ENCODE peak calls at places on chromosomes 3 and 15, in seven cellular contexts. R, N, W, P, T, E and L are unnamed samples.

GRCh38 chr3:109050591-109051167 is 67.3 kb downstream of the MORC1 start:
- DNase-seq in R (no peak), N (no peak), W (no peak), P (peak; percentile 39), T (no peak), E (peak; percentile 29), L (no peak)

GRCh38 chr15:74293021-74293810 is 57.1 kb downstream of the CCDC33 start:
- DNase-seq in R (no peak), N (no peak), W (no peak), P (no peak), T (no peak), E (no peak), L (no peak)

GRCh38 chr3:107117922-107118576 is 259.2 kb upstream of the CCDC54 start:
- DNase-seq in R (peak; percentile 60), N (peak; percentile 34), W (no peak), P (peak; percentile 86), T (no peak), E (peak; percentile 2), L (no peak)

GRCh38 chr3:147945968-147946519 is 536.9 kb downstream of the ZIC1 start:
- DNase-seq in R (peak; percentile 19), N (peak; percentile 33), W (no peak), P (peak; percentile 95), T (no peak), E (no peak), L (peak; percentile 17)

GRCh38 chr15:70152070-70152480 is 54.4 kb upstream of the TLE3 start:
- DNase-seq in R (no peak), N (peak; percentile 58), W (peak; percentile 86), P (no peak), T (no peak), E (no peak), L (no peak)

GRCh38 chr3:173397161-173398110 is at the start of gene NLGN1:
- DNase-seq in R (peak; percentile 62), N (peak; percentile 76), W (peak; percentile 85), P (peak; percentile 77), T (no peak), E (no peak), L (no peak)

GRCh38 chr3:13623101-13623654 is 74.3 kb downstream of the FBLN2 start:
- DNase-seq in R (no peak), N (no peak), W (peak; percentile 25), P (no peak), T (no peak), E (no peak), L (no peak)

GRCh38 chr3:99499235-99499798 is 139.1 kb upstream of the COL8A1 start:
- DNase-seq in R (peak; percentile 2), N (peak; percentile 40), W (no peak), P (peak; percentile 78), T (no peak), E (no peak), L (peak; percentile 16)

GRCh38 chr3:51670053-51670666 is 892 bp upstream of the TEX264 start:
- DNase-seq in R (no peak), N (no peak), W (no peak), P (no peak), T (no peak), E (no peak), L (no peak)

GRCh38 chr3:32818431-32819085 is 761 bp downstream of the TRIM71 start:
- DNase-seq in R (no peak), N (no peak), W (no peak), P (no peak), T (no peak), E (no peak), L (no peak)

GRCh38 chr3:133578548-133579191 is 5.2 kb downstream of the CDV3 start:
- DNase-seq in R (no peak), N (no peak), W (no peak), P (peak; percentile 67), T (no peak), E (no peak), L (no peak)

GRCh38 chr3:57794501-57794900 is 38.4 kb downstream of the SLMAP start:
- DNase-seq in R (no peak), N (no peak), W (no peak), P (no peak), T (no peak), E (no peak), L (no peak)

GRCh38 chr3:156811092-156811862 is 14.9 kb upstream of the LEKR1 start:
- DNase-seq in R (no peak), N (no peak), W (no peak), P (peak; percentile 67), T (no peak), E (no peak), L (no peak)

GRCh38 chr3:194315088-194315964 is 35.8 kb downstream of the CPN2 start:
- DNase-seq in R (peak; percentile 81), N (peak; percentile 91), W (peak; percentile 97), P (peak; percentile 76), T (peak; percentile 81), E (no peak), L (peak; percentile 38)

GRCh38 chr15:52527898-52528464 is 699 bp downstream of the MYO5A start:
- DNase-seq in R (peak; percentile 14), N (peak; percentile 32), W (no peak), P (peak; percentile 28), T (peak; percentile 45), E (no peak), L (no peak)

GRCh38 chr15:35725353-35725752 is 179.4 kb upstream of the DPH6 start:
- DNase-seq in R (no peak), N (no peak), W (no peak), P (peak; percentile 69), T (no peak), E (no peak), L (no peak)

GRCh38 chr3:164687902-164688301 is 390.4 kb downstream of the SI start:
- DNase-seq in R (no peak), N (no peak), W (no peak), P (no peak), T (no peak), E (no peak), L (no peak)

GRCh38 chr3:13019243-13019701 is 54.0 kb downstream of the IQSEC1 start:
- DNase-seq in R (no peak), N (peak; percentile 79), W (no peak), P (peak; percentile 83), T (no peak), E (no peak), L (no peak)

GRCh38 chr3:69856965-69857364 is 117.7 kb downstream of the MITF start:
- DNase-seq in R (no peak), N (no peak), W (no peak), P (no peak), T (no peak), E (no peak), L (no peak)

GRCh38 chr3:13480340-13481318 is 523 bp downstream of the HDAC11 start:
- DNase-seq in R (no peak), N (peak; percentile 53), W (no peak), P (no peak), T (peak; percentile 26), E (no peak), L (no peak)

GRCh38 chr3:61861410-61861809 is 300.0 kb downstream of the PTPRG start:
- DNase-seq in R (no peak), N (no peak), W (no peak), P (no peak), T (no peak), E (no peak), L (no peak)

GRCh38 chr3:170967126-170967525 is 58.7 kb upstream of the EIF5A2 start:
- DNase-seq in R (no peak), N (no peak), W (no peak), P (no peak), T (no peak), E (no peak), L (no peak)

GRCh38 chr3:171309906-171310359 is 150.3 kb downstream of the TNIK start:
- DNase-seq in R (no peak), N (no peak), W (no peak), P (peak; percentile 61), T (no peak), E (no peak), L (no peak)

GRCh38 chr3:74267583-74268184 is 346.8 kb downstream of the CNTN3 start:
- DNase-seq in R (peak; percentile 4), N (peak; percentile 28), W (no peak), P (peak; percentile 81), T (no peak), E (peak; percentile 0), L (no peak)

GRCh38 chr15:45637552-45638033 is 2.8 kb downstream of the SQOR start:
- DNase-seq in R (no peak), N (peak; percentile 52), W (no peak), P (peak; percentile 98), T (peak; percentile 37), E (peak; percentile 82), L (peak; percentile 85)

GRCh38 chr3:170848294-170848917 is 21.6 kb downstream of the RPL22L1 start:
- DNase-seq in R (no peak), N (no peak), W (no peak), P (peak; percentile 58), T (no peak), E (no peak), L (no peak)

GRCh38 chr3:128215800-128216495 is 62.7 kb downstream of the EEFSEC start:
- DNase-seq in R (no peak), N (no peak), W (no peak), P (peak; percentile 61), T (no peak), E (no peak), L (no peak)

GRCh38 chr3:88807471-88808090 is 299.8 kb upstream of the EPHA3 start:
- DNase-seq in R (no peak), N (no peak), W (no peak), P (peak; percentile 78), T (no peak), E (no peak), L (no peak)

GRCh38 chr3:158568784-158569183 is 2.2 kb upstream of the MLF1 start:
- DNase-seq in R (no peak), N (no peak), W (no peak), P (no peak), T (no peak), E (no peak), L (no peak)

GRCh38 chr3:70526966-70527515 is 214.6 kb upstream of the MDFIC2 start:
- DNase-seq in R (no peak), N (no peak), W (no peak), P (no peak), T (no peak), E (no peak), L (no peak)

GRCh38 chr3:115922681-115923347 is 299.5 kb downstream of the GAP43 start:
- DNase-seq in R (no peak), N (no peak), W (no peak), P (peak; percentile 41), T (no peak), E (no peak), L (no peak)

GRCh38 chr3:185149591-185149990 is 3.3 kb downstream of the C3orf70 start:
- DNase-seq in R (no peak), N (no peak), W (no peak), P (no peak), T (no peak), E (no peak), L (no peak)

GRCh38 chr15:45670511-45670910 is 35.7 kb downstream of the SQOR start:
- DNase-seq in R (no peak), N (no peak), W (no peak), P (peak; percentile 9), T (no peak), E (no peak), L (no peak)

GRCh38 chr3:51378075-51378474 is 7.0 kb upstream of the MANF start:
- DNase-seq in R (no peak), N (no peak), W (no peak), P (no peak), T (no peak), E (no peak), L (no peak)

GRCh38 chr15:101807345-101807945 is 4.1 kb downstream of the OR4F6 start:
- DNase-seq in R (no peak), N (no peak), W (no peak), P (peak; percentile 65), T (no peak), E (no peak), L (no peak)

GRCh38 chr3:125375950-125376679 is 990 bp upstream of the ZNF148 start:
- DNase-seq in R (no peak), N (no peak), W (no peak), P (peak; percentile 44), T (no peak), E (no peak), L (no peak)

GRCh38 chr15:34889486-34889885 is 80.1 kb downstream of the AQR start:
- DNase-seq in R (no peak), N (no peak), W (no peak), P (peak; percentile 67), T (no peak), E (no peak), L (no peak)